ENCODE peak calls at places on chromosomes 13 and 19, in four cellular contexts. V, J, R and K are unnamed samples.

GRCh38 chr13:99086869-99087129 is 108.9 kb upstream of the DOCK9 start:
- DNase-seq in V (no peak), J (peak; percentile 33), R (no peak), K (no peak)

GRCh38 chr13:75219479-75220237 is 262.3 kb downstream of the TBC1D4 start:
- DNase-seq in V (no peak), R (peak; percentile 86), J (peak; percentile 77), K (peak; percentile 84)

GRCh38 chr13:47896546-47896945 is 104.5 kb downstream of the SUCLA2 start:
- DNase-seq in J (no peak), R (no peak), V (no peak), K (no peak)

GRCh38 chr13:101700598-101700997 is 248.1 kb downstream of the ITGBL1 start:
- DNase-seq in R (no peak), J (no peak), V (no peak), K (no peak)

GRCh38 chr19:16361926-16362325 is 37.3 kb downstream of the KLF2 start:
- DNase-seq in V (no peak), R (no peak), J (no peak), K (no peak)

GRCh38 chr19:58044886-58045285 is 11.1 kb downstream of the ZSCAN1 start:
- DNase-seq in V (no peak), J (no peak), R (no peak), K (no peak)

GRCh38 chr13:27403252-27403678 is 21.2 kb upstream of the GTF3A start:
- DNase-seq in V (peak; percentile 84), J (peak; percentile 26), R (no peak), K (no peak)

GRCh38 chr13:40236566-40237168 is 429.8 kb downstream of the FOXO1 start:
- DNase-seq in R (peak; percentile 63), V (no peak), J (peak; percentile 16), K (no peak)

GRCh38 chr13:36445806-36446423 is 13.6 kb downstream of the CCNA1 start:
- DNase-seq in J (no peak), R (no peak), V (no peak), K (no peak)

GRCh38 chr19:39515551-39516191 is 732 bp downstream of the SELENOV start:
- DNase-seq in V (no peak), R (no peak), J (peak; percentile 40), K (no peak)

GRCh38 chr19:9914315-9915207 is 21.8 kb downstream of the OLFM2 start:
- DNase-seq in R (peak; percentile 66), J (peak; percentile 80), V (no peak), K (no peak)

GRCh38 chr19:16146112-16146511 is 2.6 kb downstream of the HSH2D start:
- DNase-seq in V (no peak), R (no peak), J (no peak), K (no peak)

GRCh38 chr13:33554919-33555791 is 262.8 kb upstream of the RFC3 start:
- DNase-seq in J (no peak), V (no peak), R (no peak), K (no peak)

DNA sequence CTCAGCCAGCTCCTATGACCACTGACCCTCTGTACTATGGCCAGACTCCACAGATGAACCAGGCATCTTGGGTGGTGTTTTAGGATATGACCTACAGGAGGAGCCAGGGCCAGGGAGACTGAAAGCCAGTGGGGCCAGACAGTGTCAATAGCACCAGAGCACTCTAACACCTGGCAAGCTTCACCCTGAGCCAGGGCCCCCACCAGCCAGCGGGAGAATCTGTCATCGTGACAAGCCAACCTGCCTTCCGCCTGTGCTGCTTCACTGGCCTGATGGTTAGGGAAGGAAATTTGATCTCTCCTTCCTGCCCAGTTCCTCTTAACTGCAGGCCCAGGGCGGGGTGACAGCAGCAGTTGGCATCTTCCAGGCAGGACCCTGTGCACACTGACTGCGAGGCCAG is 222.4 kb downstream of the UQCRFS1 start:
- DNase-seq in V (no peak), R (no peak), J (peak; percentile 5), K (no peak)
- TF ChIP-seq CTCF in V (no peak), R (no peak), J (no peak), K (no peak)

DNA sequence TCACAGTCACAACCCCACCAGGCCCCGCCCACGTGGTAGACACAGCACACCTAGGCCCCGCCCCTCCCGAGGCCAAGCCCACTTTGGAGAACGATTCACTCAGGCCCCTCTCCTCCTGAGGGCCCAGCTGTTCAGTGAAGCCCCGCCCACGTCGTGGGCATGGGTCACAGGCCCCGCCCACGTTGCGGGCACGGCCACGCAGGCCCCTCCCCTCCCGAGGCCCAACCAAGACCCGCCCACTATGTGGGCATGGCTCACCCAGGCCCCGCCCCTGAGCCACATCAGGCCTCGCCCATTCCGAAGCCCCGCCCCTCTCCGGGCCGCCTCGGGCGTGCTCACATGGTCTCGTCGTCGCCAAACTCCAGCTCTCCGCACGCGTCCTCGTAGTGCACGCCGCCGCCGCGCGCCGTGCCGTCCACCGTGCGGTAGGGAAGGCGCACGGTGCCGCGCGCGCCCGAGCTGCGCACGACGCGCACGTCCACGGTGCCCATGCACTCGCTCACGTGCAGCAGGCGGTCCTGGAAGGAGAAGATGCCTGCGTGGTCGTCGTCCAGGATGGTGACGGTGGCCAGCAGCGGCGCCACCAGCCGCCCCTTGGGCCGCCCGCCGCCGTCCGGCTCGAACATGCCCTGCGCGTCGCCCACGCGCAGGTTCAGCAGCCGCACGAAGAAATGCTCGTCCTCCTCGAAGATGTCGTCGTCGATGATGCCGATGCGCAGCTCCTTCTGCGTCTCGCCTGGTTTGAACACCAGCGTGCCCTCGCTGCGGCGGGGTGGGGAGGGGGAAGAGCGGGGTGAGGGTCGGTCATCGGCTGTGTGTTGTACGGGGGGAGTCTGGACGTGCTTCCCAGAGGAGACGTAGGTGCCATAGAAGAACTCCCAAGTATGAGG is 24.0 kb downstream of the SLC8A2 start:
- DNase-seq in V (no peak), J (peak; percentile 5), R (no peak), K (no peak)
- H3K27me3 ChIP-seq in V (peaks cover 48% of the 10 kb centered on the region), J (peaks cover 35% of the 10 kb centered on the region), R (peaks cover 48% of the 10 kb centered on the region), K (no peaks in the 10 kb centered on the region)

GRCh38 chr13:44854264-44855060 is 134.8 kb downstream of the NUFIP1 start:
- DNase-seq in V (no peak), J (peak; percentile 51), R (peak; percentile 84), K (no peak)
- H3K4me3 ChIP-seq in V (no peak overlapping the region), J (no peak overlapping the region), R (no peak overlapping the region), K (no peak overlapping the region)

DNA sequence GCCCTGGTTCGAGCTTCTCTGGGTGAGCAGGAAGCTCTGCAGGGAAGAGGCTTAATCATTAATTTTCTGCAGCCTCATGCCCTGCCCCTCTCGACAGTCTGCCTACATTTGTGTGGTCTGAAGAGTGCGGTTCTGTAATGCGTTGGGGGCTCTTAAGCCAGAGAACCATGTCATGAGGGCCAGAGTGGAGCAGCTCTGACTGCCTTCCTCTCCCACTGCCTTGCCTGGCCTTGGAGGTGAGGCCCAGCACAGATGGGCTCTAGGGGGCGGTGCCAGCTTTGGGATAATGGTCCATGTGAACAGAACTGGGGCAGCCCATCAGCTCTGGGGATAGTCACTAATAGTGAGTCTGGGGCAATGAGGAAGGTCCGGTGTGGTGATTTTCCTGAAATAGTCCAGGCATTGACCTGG is 5.7 kb downstream of the FGF9 start:
- DNase-seq in V (no peak), J (peak; percentile 30), R (peak; percentile 40), K (no peak)
- TF ChIP-seq CTCF in V (peak; percentile 11), J (no peak), R (no peak), K (no peak)